ENCODE peak calls at places on chromosomes 6 and 20, in five cellular contexts. One of them, this sample, is unnamed.

GRCh38 chr6:35496851-35497570 is at the start of gene TEAD3:
- DNase-seq in esophagus muscularis mucosa: no peak
- DNase-seq in Panc1: no peak
- DNase-seq in upper lobe of right lung: peak; percentile 90
- DNase-seq in CD8-positive, alpha-beta T cell: peak; percentile 33
- DNase-seq in this sample: peak; percentile 89

GRCh38 chr6:10014561-10014960 is 400.3 kb downstream of the TFAP2A start:
- DNase-seq in esophagus muscularis mucosa: no peak
- DNase-seq in Panc1: no peak
- DNase-seq in upper lobe of right lung: no peak
- DNase-seq in CD8-positive, alpha-beta T cell: no peak
- DNase-seq in this sample: no peak

GRCh38 chr20:8020314-8021079 is 936 bp upstream of the TMX4 start:
- DNase-seq in esophagus muscularis mucosa: no peak
- DNase-seq in Panc1: no peak
- DNase-seq in upper lobe of right lung: no peak
- DNase-seq in CD8-positive, alpha-beta T cell: no peak
- DNase-seq in this sample: no peak

GRCh38 chr6:43737272-43738081 is 32.5 kb upstream of the VEGFA start:
- DNase-seq in esophagus muscularis mucosa: no peak
- DNase-seq in Panc1: no peak
- DNase-seq in upper lobe of right lung: peak; percentile 62
- DNase-seq in CD8-positive, alpha-beta T cell: no peak
- DNase-seq in this sample: peak; percentile 67

GRCh38 chr20:48630342-48631075 is 197.3 kb downstream of the PREX1 start:
- DNase-seq in esophagus muscularis mucosa: no peak
- DNase-seq in Panc1: no peak
- DNase-seq in upper lobe of right lung: no peak
- DNase-seq in CD8-positive, alpha-beta T cell: no peak
- DNase-seq in this sample: no peak

GRCh38 chr20:13786143-13786828 is 1.5 kb downstream of the NDUFAF5 start:
- DNase-seq in esophagus muscularis mucosa: no peak
- DNase-seq in Panc1: no peak
- DNase-seq in upper lobe of right lung: no peak
- DNase-seq in CD8-positive, alpha-beta T cell: no peak
- DNase-seq in this sample: no peak

GRCh38 chr6:4327841-4328240 is 192.5 kb upstream of the ECI2 start:
- DNase-seq in esophagus muscularis mucosa: no peak
- DNase-seq in Panc1: no peak
- DNase-seq in upper lobe of right lung: no peak
- DNase-seq in CD8-positive, alpha-beta T cell: no peak
- DNase-seq in this sample: no peak

GRCh38 chr20:41456341-41456740 is 89.7 kb upstream of the EMILIN3 start:
- DNase-seq in esophagus muscularis mucosa: no peak
- DNase-seq in Panc1: no peak
- DNase-seq in upper lobe of right lung: no peak
- DNase-seq in CD8-positive, alpha-beta T cell: no peak
- DNase-seq in this sample: no peak

GRCh38 chr6:151493495-151494234 is at the start of gene CCDC170:
- DNase-seq in esophagus muscularis mucosa: no peak
- DNase-seq in Panc1: no peak
- DNase-seq in upper lobe of right lung: peak; percentile 79
- DNase-seq in CD8-positive, alpha-beta T cell: no peak
- DNase-seq in this sample: peak; percentile 63

GRCh38 chr6:38833320-38833719 is 118.2 kb downstream of the DNAH8 start:
- DNase-seq in esophagus muscularis mucosa: no peak
- DNase-seq in Panc1: no peak
- DNase-seq in upper lobe of right lung: no peak
- DNase-seq in CD8-positive, alpha-beta T cell: no peak
- DNase-seq in this sample: no peak

GRCh38 chr6:46367365-46367764 is 123.9 kb downstream of the RCAN2 start:
- DNase-seq in esophagus muscularis mucosa: no peak
- DNase-seq in Panc1: no peak
- DNase-seq in upper lobe of right lung: no peak
- DNase-seq in CD8-positive, alpha-beta T cell: no peak
- DNase-seq in this sample: no peak

GRCh38 chr20:12012241-12013222 is 94.8 kb downstream of the BTBD3 start:
- DNase-seq in esophagus muscularis mucosa: peak; percentile 85
- DNase-seq in Panc1: peak; percentile 39
- DNase-seq in upper lobe of right lung: no peak
- DNase-seq in CD8-positive, alpha-beta T cell: no peak
- DNase-seq in this sample: no peak

GRCh38 chr6:150416120-150416519 is 47.3 kb downstream of the IYD start:
- DNase-seq in esophagus muscularis mucosa: no peak
- DNase-seq in Panc1: no peak
- DNase-seq in upper lobe of right lung: no peak
- DNase-seq in CD8-positive, alpha-beta T cell: no peak
- DNase-seq in this sample: no peak

GRCh38 chr6:150420428-150420827 is 51.6 kb downstream of the IYD start:
- DNase-seq in esophagus muscularis mucosa: no peak
- DNase-seq in Panc1: no peak
- DNase-seq in upper lobe of right lung: no peak
- DNase-seq in CD8-positive, alpha-beta T cell: no peak
- DNase-seq in this sample: no peak

GRCh38 chr6:150417247-150417646 is 48.4 kb downstream of the IYD start:
- DNase-seq in esophagus muscularis mucosa: no peak
- DNase-seq in Panc1: no peak
- DNase-seq in upper lobe of right lung: no peak
- DNase-seq in CD8-positive, alpha-beta T cell: no peak
- DNase-seq in this sample: no peak

GRCh38 chr6:150418825-150419594 is 50.2 kb downstream of the IYD start:
- DNase-seq in esophagus muscularis mucosa: peak; percentile 95
- DNase-seq in Panc1: no peak
- DNase-seq in upper lobe of right lung: peak; percentile 85
- DNase-seq in CD8-positive, alpha-beta T cell: peak; percentile 53
- DNase-seq in this sample: peak; percentile 80

DNA sequence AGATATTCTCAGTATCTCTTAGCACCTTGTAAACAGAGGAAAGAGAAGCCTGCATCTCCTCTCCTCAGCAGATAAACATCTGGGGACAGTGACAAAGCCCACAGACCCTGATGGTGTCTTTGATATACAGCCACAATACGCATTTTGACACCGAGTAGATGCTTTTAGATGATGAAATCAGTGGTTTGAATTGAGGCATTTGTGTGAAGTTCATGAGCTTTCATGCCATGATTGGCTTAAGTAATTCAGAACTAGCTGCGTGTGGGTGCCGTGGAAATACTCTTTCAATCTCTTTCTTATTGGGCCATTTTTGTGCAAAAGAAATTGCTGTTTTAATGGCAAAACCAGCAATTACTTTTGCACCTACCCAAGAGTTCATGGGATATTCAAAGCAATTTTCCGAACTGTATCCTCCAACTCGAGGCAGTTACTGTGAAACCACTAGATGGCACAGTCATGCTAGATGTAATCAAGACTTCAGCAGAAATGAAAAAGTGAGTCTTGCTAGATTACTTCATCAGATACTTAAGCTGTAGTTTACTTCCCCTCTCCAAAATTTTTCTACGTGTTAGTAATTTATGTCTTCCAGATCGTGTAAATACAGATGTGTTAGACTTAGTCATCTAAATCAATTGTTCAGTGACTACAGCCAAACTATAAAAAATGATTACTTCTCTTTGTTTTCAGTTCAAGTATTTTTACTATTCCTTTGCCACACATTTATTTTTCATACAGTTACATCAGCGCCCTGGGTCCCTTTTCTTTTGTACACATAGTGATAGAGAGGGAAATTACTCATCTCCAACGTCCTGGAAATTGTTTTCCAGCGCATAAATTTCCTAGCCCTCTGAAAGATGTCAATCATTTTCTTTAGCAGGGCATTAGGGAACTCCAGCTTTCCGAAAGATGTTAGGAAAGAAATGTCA is 49.4 kb downstream of the IYD start:
- DNase-seq in esophagus muscularis mucosa: no peak
- DNase-seq in Panc1: peak; percentile 80
- DNase-seq in upper lobe of right lung: no peak
- DNase-seq in CD8-positive, alpha-beta T cell: peak; percentile 31
- DNase-seq in this sample: no peak
- H3K27me3 ChIP-seq in esophagus muscularis mucosa: no peaks in the 10 kb centered on the region
- H3K27me3 ChIP-seq in Panc1: no peaks in the 10 kb centered on the region
- H3K27me3 ChIP-seq in upper lobe of right lung: no peaks in the 10 kb centered on the region
- H3K27me3 ChIP-seq in CD8-positive, alpha-beta T cell: no peaks in the 10 kb centered on the region
- H3K27me3 ChIP-seq in this sample: no peaks in the 10 kb centered on the region

DNA sequence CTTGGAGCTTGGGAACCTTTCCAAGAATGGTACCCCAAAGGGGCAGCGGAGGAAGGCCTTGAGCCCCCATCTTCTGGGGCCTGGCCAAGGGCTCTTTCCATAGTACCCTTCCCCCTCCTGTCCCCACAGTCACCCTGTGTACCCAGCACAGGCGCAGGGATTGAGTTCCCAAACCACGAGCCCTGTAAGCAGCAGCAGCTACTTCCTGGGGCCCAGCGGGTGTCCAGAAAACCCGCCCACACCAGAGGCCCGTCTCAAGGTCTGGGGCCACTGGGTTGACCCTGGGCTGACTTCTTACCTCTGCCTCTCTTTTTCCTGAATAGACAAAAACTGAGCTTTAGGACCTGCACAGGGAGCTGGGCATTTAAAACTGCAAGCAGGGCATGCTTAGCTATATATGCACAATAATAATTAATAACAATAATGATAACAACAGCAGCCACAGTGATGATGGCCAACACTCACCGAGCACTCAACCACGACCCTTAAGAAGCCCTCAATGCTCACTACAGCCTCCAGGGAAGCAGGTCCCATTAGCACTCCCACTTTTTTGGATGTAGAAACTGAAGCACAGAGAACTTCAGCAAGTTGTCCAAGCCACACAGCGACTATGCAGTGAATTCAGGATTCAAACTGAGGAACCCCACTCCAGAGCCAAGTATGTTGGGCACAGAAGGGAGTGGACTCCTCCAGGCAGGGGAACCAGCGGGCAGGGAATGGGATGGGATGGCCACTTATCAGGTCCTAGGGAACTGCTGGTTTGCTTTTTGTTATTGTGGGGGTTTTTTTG is 14.5 kb downstream of the NOL4L start:
- DNase-seq in esophagus muscularis mucosa: no peak
- DNase-seq in Panc1: no peak
- DNase-seq in upper lobe of right lung: no peak
- DNase-seq in CD8-positive, alpha-beta T cell: no peak
- DNase-seq in this sample: no peak
- H3K4me1 ChIP-seq in esophagus muscularis mucosa: peaks cover 7% of the 10 kb centered on the region
- H3K4me1 ChIP-seq in Panc1: peaks cover 24% of the 10 kb centered on the region
- H3K4me1 ChIP-seq in upper lobe of right lung: no peaks in the 10 kb centered on the region
- H3K4me1 ChIP-seq in CD8-positive, alpha-beta T cell: peaks cover 93% of the 10 kb centered on the region
- H3K4me1 ChIP-seq in this sample: no peaks in the 10 kb centered on the region

DNA sequence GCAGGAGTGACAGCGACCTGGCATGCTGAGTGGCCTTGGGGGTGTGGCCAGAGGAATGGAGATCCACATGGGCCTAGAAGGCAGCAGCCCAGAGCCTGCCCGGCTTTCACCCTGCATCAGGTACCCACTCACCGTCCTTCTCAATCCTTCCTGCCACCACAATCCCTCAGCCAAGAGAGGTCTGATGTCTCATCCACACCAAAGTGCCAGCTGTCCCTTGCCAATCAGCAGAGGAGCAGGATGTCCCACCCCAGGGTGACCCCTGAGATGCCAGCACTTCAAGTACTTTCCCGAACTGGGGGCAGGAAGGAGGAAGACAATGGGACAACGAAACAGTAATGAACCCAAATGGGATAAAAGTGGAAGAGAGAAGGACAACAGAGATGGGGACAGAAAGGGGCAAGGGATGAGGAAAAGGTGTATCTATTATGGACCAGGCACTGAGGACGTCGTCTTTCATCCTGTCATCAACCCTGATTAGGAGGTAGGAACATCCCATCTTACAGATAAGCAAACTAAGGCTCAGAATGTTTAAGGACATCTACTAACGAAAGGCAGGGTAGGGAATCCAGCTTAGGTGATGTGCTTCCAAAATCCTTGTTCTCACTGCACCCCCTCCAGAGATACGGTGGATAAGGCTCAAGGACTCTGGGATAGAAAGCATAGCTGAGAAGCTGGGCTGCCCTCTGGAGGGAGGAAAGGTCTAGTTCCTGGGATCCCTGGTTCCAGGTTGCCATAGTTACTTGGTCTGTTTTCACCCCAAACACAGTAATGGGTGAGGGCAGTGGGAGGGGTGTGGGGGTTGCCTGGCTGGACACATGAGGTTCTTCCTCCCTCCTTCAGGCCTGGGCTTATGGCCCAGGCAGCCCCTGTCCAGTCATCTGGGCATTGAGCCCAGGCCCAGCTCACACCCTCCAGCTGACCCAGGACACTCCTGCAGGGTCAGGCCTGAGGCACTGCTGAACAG is 4.5 kb upstream of the TNXB start:
- DNase-seq in esophagus muscularis mucosa: peak; percentile 96
- DNase-seq in Panc1: no peak
- DNase-seq in upper lobe of right lung: peak; percentile 79
- DNase-seq in CD8-positive, alpha-beta T cell: no peak
- DNase-seq in this sample: peak; percentile 93
- H3K27ac ChIP-seq in esophagus muscularis mucosa: peak overlapping the region; percentile 81
- H3K27ac ChIP-seq in Panc1: no peak overlapping the region
- H3K27ac ChIP-seq in upper lobe of right lung: peak overlapping the region; percentile 77
- H3K27ac ChIP-seq in CD8-positive, alpha-beta T cell: no peak overlapping the region
- H3K27ac ChIP-seq in this sample: peak overlapping the region; percentile 21

DNA sequence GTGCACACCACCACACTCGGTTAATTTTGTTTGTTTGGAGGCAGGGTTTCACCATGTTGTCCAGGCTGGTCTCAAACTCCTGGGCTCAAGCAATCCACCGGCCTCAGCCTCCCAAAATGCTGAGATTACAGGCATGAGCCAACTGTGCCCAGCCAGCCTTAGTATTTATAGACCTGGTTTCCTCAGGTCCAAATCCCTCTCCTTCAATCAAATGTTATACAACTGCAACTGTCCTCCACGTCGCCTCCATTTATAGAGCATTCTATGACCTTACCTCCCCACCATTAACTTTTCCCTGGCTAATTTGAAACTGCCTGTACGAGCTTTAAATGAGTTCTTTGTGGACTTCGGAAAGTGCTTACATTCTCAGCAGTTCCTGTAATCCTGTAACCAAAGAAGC is 39.3 kb upstream of the IPCEF1 start:
- DNase-seq in esophagus muscularis mucosa: no peak
- DNase-seq in Panc1: no peak
- DNase-seq in upper lobe of right lung: no peak
- DNase-seq in CD8-positive, alpha-beta T cell: no peak
- DNase-seq in this sample: no peak
- H3K27me3 ChIP-seq in esophagus muscularis mucosa: no peaks in the 10 kb centered on the region
- H3K27me3 ChIP-seq in Panc1: no peaks in the 10 kb centered on the region
- H3K27me3 ChIP-seq in upper lobe of right lung: no peaks in the 10 kb centered on the region
- H3K27me3 ChIP-seq in CD8-positive, alpha-beta T cell: no peaks in the 10 kb centered on the region
- H3K27me3 ChIP-seq in this sample: no peaks in the 10 kb centered on the region

GRCh38 chr6:15430181-15430580 is 184.3 kb downstream of the JARID2 start:
- DNase-seq in esophagus muscularis mucosa: no peak
- DNase-seq in Panc1: no peak
- DNase-seq in upper lobe of right lung: no peak
- DNase-seq in CD8-positive, alpha-beta T cell: no peak
- DNase-seq in this sample: no peak
- H3K4me1 ChIP-seq in esophagus muscularis mucosa: peaks cover 64% of the 10 kb centered on the region
- H3K4me1 ChIP-seq in Panc1: no peaks in the 10 kb centered on the region
- H3K4me1 ChIP-seq in upper lobe of right lung: peaks cover 62% of the 10 kb centered on the region
- H3K4me1 ChIP-seq in CD8-positive, alpha-beta T cell: peaks cover 54% of the 10 kb centered on the region
- H3K4me1 ChIP-seq in this sample: peaks cover 25% of the 10 kb centered on the region

GRCh38 chr6:90072961-90073464 is 178.7 kb downstream of the GJA10 start:
- DNase-seq in esophagus muscularis mucosa: no peak
- DNase-seq in Panc1: no peak
- DNase-seq in upper lobe of right lung: no peak
- DNase-seq in CD8-positive, alpha-beta T cell: no peak
- DNase-seq in this sample: no peak
- H3K27ac ChIP-seq in esophagus muscularis mucosa: no peak overlapping the region
- H3K27ac ChIP-seq in Panc1: no peak overlapping the region
- H3K27ac ChIP-seq in upper lobe of right lung: no peak overlapping the region
- H3K27ac ChIP-seq in CD8-positive, alpha-beta T cell: no peak overlapping the region
- H3K27ac ChIP-seq in this sample: no peak overlapping the region